ENCODE peak calls at places on chromosomes 3 and 15, in five cellular contexts. U is A549, E is GM23338, R is PC-9, M is tibial nerve. D is an unnamed sample.
A peak's percentile ranks its signal among the peaks of the same experiment; 100 is the strongest.

GRCh38 chr3:27720899-27721716 is 1.0 kb downstream of the EOMES start:
- DNase-seq in R (no peak), E (peak; percentile 70), U (peak; percentile 34), M (no peak), D (no peak)

GRCh38 chr3:76502076-76502475 is 537.8 kb upstream of the ROBO2 start:
- DNase-seq in M (no peak), E (no peak), R (no peak), U (no peak), D (no peak)

GRCh38 chr3:197466586-197467399 is 89.0 kb downstream of the BDH1 start:
- DNase-seq in M (no peak), E (no peak), R (peak; percentile 41), U (peak; percentile 44), D (no peak)

GRCh38 chr3:65958216-65958615 is 80.5 kb downstream of the MAGI1 start:
- DNase-seq in E (no peak), M (no peak), U (no peak), R (no peak), D (no peak)

GRCh38 chr15:93150910-93151309 is 61.9 kb upstream of the RGMA start:
- DNase-seq in U (no peak), M (no peak), R (no peak), E (no peak), D (no peak)

GRCh38 chr15:22263738-22264137 is 183.4 kb downstream of the OR4M2 start:
- DNase-seq in R (no peak), M (no peak), U (no peak), E (no peak), D (no peak)

GRCh38 chr3:13610006-13610570 is 61.2 kb downstream of the FBLN2 start:
- DNase-seq in M (no peak), R (no peak), E (no peak), U (no peak), D (no peak)

GRCh38 chr3:139302084-139302800 is 41.6 kb upstream of the MRPS22 start:
- DNase-seq in M (no peak), U (peak; percentile 77), R (peak; percentile 91), E (no peak), D (peak; percentile 39)

GRCh38 chr3:67113802-67114407 is 115.8 kb downstream of the KBTBD8 start:
- DNase-seq in E (peak; percentile 96), U (peak; percentile 70), R (peak; percentile 63), M (peak; percentile 84), D (peak; percentile 41)

GRCh38 chr15:67820992-67821783 is 4.1 kb upstream of the SKOR1 start:
- DNase-seq in U (no peak), M (peak; percentile 39), E (peak; percentile 79), R (no peak), D (peak; percentile 57)

GRCh38 chr15:81334768-81335447 is 11.0 kb upstream of the STARD5 start:
- DNase-seq in E (no peak), M (no peak), R (no peak), U (no peak), D (no peak)
- TF ChIP-seq CTCF in E (no peak), M (no peak), R (no peak), U (no peak), D (no peak)

DNA sequence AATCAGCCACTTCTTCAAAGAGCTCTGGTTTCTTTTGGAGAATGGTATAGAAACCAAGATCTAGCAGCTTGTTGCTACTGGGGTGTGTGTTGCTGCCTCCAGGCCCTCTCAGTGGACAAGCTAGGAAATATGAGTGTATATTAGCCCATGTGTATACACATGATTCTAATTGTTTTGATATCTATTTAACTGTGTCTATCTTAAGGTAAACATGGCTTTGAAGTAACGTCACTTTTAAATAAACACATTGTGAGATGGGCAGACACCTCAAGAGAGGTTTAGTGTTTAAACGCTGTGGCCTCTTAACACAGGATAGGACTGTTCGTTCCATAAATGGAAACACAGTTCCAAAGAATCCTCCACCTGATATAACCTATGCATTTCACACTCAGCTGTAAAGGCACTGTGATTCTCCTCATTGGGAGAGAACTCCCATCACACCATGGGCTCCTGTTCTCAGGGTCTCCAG is 87.0 kb downstream of the GMPS start:
- DNase-seq in R (no peak), U (no peak), M (no peak), E (no peak), D (no peak)
- H3K27ac ChIP-seq in R (no peak overlapping the region), U (no peak overlapping the region), M (no peak overlapping the region), E (no peak overlapping the region), D (no peak overlapping the region)

GRCh38 chr3:96022676-96023075 is 791.7 kb upstream of the EPHA6 start:
- DNase-seq in E (no peak), R (no peak), U (no peak), M (no peak), D (no peak)
- TF ChIP-seq CTCF in E (peak; percentile 30), R (peak; percentile 45), U (no peak), M (no peak), D (no peak)

GRCh38 chr3:181457756-181458155 is 254.0 kb upstream of the SOX2 start:
- DNase-seq in E (no peak), M (no peak), U (no peak), R (no peak), D (no peak)
- H3K27ac ChIP-seq in E (no peak overlapping the region), M (peak overlapping the region; percentile 76), U (no peak overlapping the region), R (no peak overlapping the region), D (no peak overlapping the region)

DNA sequence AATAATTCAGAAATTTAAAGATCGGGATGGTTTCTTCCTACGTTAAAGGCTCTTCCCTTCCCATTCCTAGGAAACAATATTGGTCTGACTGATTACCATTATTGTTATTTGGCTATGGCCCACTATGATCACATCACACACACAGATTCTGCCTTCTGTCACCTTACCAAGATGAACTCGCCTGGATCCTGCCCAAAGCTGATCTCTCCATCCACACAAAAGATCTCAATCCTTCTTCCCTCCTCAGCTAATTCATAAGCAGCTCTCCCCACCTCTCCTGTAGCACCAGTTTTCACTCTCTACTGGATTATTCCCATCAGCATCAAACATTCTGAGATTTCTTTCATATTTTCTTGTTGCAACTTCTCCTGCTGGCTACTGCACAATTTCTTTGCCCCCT is 25.0 kb downstream of the PLCL2 start:
- DNase-seq in M (no peak), R (no peak), U (no peak), E (no peak), D (no peak)
- TF ChIP-seq CTCF in M (no peak), R (no peak), U (no peak), E (no peak), D (no peak)

DNA sequence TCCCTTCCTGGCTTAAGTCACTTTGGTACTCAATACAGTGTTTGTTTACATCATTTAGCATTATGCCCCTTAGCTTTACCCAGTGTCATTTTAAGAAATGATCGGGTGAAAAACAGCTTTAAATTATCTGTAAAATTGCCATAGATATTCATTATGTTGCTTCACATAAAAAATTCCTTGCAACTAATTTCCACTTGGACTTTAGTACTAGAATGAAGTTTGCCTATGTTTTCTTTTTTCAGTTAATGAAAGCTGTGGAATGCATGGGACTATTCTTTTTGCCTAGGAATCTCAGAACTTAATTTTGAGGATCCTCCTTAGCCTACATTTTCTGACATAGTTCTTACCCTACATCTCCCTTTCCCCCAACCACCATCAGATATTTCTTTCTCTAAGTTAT is 38.4 kb downstream of the CCNL1 start:
- DNase-seq in M (no peak), E (no peak), U (no peak), R (no peak), D (no peak)
- H3K27ac ChIP-seq in M (no peak overlapping the region), E (no peak overlapping the region), U (peak overlapping the region; percentile 42), R (peak overlapping the region; percentile 73), D (no peak overlapping the region)

GRCh38 chr15:47404877-47405276 is 312.4 kb upstream of the SEMA6D start:
- DNase-seq in E (peak; percentile 16), R (no peak), M (no peak), U (no peak), D (no peak)
- TF ChIP-seq CTCF in E (no peak), R (no peak), M (no peak), U (no peak), D (no peak)